ENCODE peak calls at places on chromosomes 1 and 21, in four cellular contexts. V, A, R and K are unnamed samples.

GRCh38 chr1:34759472-34760357 is at the start of gene GJB4:
- DNase-seq in A (no peak), R (no peak), V (no peak), K (no peak)

GRCh38 chr21:34795152-34796141 is 126.7 kb downstream of the CLIC6 start:
- DNase-seq in V (peak; percentile 77), R (no peak), A (peak; percentile 56), K (peak; percentile 93)

GRCh38 chr1:165755393-165756010 is 13.2 kb downstream of the TMCO1 start:
- DNase-seq in R (no peak), A (no peak), V (no peak), K (no peak)

GRCh38 chr1:231808990-231809389 is 182.4 kb downstream of the DISC1 start:
- DNase-seq in V (peak; percentile 33), R (no peak), A (no peak), K (peak; percentile 72)

GRCh38 chr1:228084325-228084724 is 1.8 kb downstream of the ARF1 start:
- DNase-seq in A (peak; percentile 77), V (peak; percentile 84), R (no peak), K (peak; percentile 87)

GRCh38 chr1:45892068-45892785 is 88.8 kb downstream of the MAST2 start:
- DNase-seq in A (peak; percentile 10), V (peak; percentile 94), R (no peak), K (peak; percentile 88)

GRCh38 chr1:101025283-101025679 is 303 bp downstream of the DPH5 start:
- DNase-seq in V (peak; percentile 32), A (no peak), R (peak; percentile 3), K (no peak)

GRCh38 chr1:910311-910880 is 13.3 kb upstream of the SAMD11 start:
- DNase-seq in A (no peak), R (no peak), V (no peak), K (no peak)

GRCh38 chr1:87318806-87319205 is 9.9 kb upstream of the LMO4 start:
- DNase-seq in V (no peak), A (peak; percentile 68), R (no peak), K (no peak)

GRCh38 chr1:37945743-37946702 is 830 bp downstream of the INPP5B start:
- DNase-seq in V (peak; percentile 95), A (no peak), R (no peak), K (peak; percentile 92)

GRCh38 chr1:189929501-189930099 is 548.1 kb downstream of the BRINP3 start:
- DNase-seq in V (no peak), A (no peak), R (no peak), K (no peak)

GRCh38 chr1:91501527-91501859 is 842 bp downstream of the CDC7 start:
- DNase-seq in R (no peak), A (no peak), V (peak; percentile 32), K (no peak)

GRCh38 chr1:9293512-9294439 is 1.1 kb downstream of the SPSB1 start:
- DNase-seq in R (no peak), A (no peak), V (peak; percentile 48), K (peak; percentile 66)

GRCh38 chr1:159188375-159188788 is 16.3 kb upstream of the ACKR1 start:
- DNase-seq in V (peak; percentile 22), R (peak; percentile 85), A (no peak), K (peak; percentile 36)

GRCh38 chr1:235597867-235598553 is 51.6 kb downstream of the GNG4 start:
- DNase-seq in V (peak; percentile 62), R (no peak), A (peak; percentile 15), K (peak; percentile 55)

GRCh38 chr1:113103048-113103447 is 30.1 kb downstream of the LRIG2 start:
- DNase-seq in V (no peak), R (no peak), A (peak; percentile 56), K (no peak)

GRCh38 chr1:202643397-202644218 is 66.6 kb downstream of the SYT2 start:
- DNase-seq in A (no peak), V (no peak), R (no peak), K (peak; percentile 18)

GRCh38 chr1:202852163-202852904 is 36.6 kb downstream of the RABIF start:
- DNase-seq in A (peak; percentile 65), V (peak; percentile 69), R (peak; percentile 21), K (peak; percentile 62)

GRCh38 chr1:183806650-183807049 is 1.7 kb downstream of the RGL1 start:
- DNase-seq in A (no peak), R (no peak), V (no peak), K (peak; percentile 34)

GRCh38 chr1:58883037-58883887 is 99.4 kb upstream of the JUN start:
- DNase-seq in V (peak; percentile 97), R (no peak), A (no peak), K (peak; percentile 88)

GRCh38 chr1:153922076-153922837 is 515 bp downstream of the GATAD2B start:
- DNase-seq in R (no peak), V (no peak), A (peak; percentile 57), K (peak; percentile 14)

GRCh38 chr1:227449727-227450420 is 113.5 kb upstream of the ZNF678 start:
- DNase-seq in V (no peak), R (no peak), A (no peak), K (peak; percentile 77)

GRCh38 chr1:201810466-201811216 is 18.3 kb upstream of the IPO9 start:
- DNase-seq in A (no peak), V (no peak), R (no peak), K (no peak)

GRCh38 chr1:51565009-51565408 is 45.9 kb upstream of the EPS15 start:
- DNase-seq in R (no peak), A (no peak), V (no peak), K (no peak)

GRCh38 chr1:51568231-51568935 is 48.5 kb upstream of the OSBPL9 start:
- DNase-seq in R (no peak), V (no peak), A (peak; percentile 61), K (no peak)

GRCh38 chr1:51567653-51568052 is 48.6 kb upstream of the EPS15 start:
- DNase-seq in R (no peak), A (no peak), V (peak; percentile 89), K (no peak)

GRCh38 chr1:51564124-51564523 is 45.1 kb upstream of the EPS15 start:
- DNase-seq in A (peak; percentile 6), R (no peak), V (peak; percentile 74), K (peak; percentile 55)

DNA sequence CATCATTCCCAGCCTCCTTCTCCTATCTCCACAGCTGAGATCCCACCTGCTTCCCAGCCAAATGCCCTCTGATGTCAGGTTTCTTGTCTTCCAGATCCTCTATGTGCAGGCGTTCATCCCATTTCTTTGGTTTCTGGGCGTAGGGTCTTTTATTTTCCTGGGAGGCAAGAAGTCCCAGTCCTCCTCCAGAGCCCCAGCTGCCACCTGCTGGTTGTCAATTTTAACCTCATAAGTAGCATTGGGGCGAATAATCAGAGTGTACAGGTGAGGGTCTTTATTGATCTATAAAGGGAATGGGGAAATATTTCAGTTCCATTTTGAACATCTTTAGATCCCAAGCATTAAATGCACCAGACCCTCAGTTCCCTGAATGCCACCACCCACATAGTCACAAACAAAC is 47.2 kb upstream of the EPS15 start:
- DNase-seq in R (no peak), A (no peak), V (no peak), K (no peak)
- H3K4me2 ChIP-seq in R (no peak overlapping the region), A (no peak overlapping the region), V (no peak overlapping the region), K (no peak overlapping the region)

GRCh38 chr1:44631647-44632510 is 42.4 kb downstream of the TMEM53 start:
- DNase-seq in R (peak; percentile 80), A (peak; percentile 85), V (peak; percentile 81), K (peak; percentile 91)

GRCh38 chr1:44632511-44633072 is 41.7 kb downstream of the TMEM53 start:
- DNase-seq in A (no peak), R (no peak), V (peak; percentile 32), K (peak; percentile 46)

GRCh38 chr1:44628962-44629756 is 45.1 kb downstream of the TMEM53 start:
- DNase-seq in R (no peak), V (peak; percentile 96), A (no peak), K (peak; percentile 61)

GRCh38 chr1:44630116-44630515 is 44.2 kb downstream of the TMEM53 start:
- DNase-seq in A (no peak), R (no peak), V (peak; percentile 82), K (peak; percentile 46)

GRCh38 chr1:44631333-44631646 is 43.0 kb downstream of the TMEM53 start:
- DNase-seq in A (peak; percentile 77), R (no peak), V (no peak), K (no peak)
- H3K14ac ChIP-seq in A (peak overlapping the region; percentile 78), R (peak overlapping the region; percentile 44), V (peak overlapping the region; percentile 86), K (no peak overlapping the region)

DNA sequence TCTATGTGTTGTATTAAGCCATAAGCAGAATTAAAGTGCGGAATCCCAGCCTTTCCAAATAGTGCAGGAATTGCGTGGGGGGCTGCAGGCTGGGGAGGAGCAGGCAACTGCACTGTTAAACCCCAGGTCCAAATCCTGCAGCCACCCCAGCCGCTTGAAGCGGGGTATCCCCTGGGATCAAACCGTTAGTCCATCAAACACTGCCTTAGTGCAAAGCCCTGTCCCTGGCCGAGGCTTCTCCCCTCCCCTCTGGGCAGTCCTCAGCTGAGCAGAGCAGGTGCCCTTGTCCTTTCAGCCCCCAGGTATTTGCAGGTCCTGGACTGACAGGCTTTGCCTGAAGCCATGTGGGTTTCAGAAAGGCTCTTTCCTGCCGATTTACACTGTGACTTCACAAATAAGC is 390.3 kb downstream of the CAMTA1 start:
- DNase-seq in V (no peak), A (no peak), R (no peak), K (no peak)
- H3K9ac ChIP-seq in V (no peak overlapping the region), A (no peak overlapping the region), R (no peak overlapping the region), K (no peak overlapping the region)

GRCh38 chr1:77951328-77951727 is 27.5 kb downstream of the FUBP1 start:
- DNase-seq in R (no peak), A (no peak), V (no peak), K (no peak)
- H3K4me2 ChIP-seq in R (no peak overlapping the region), A (no peak overlapping the region), V (no peak overlapping the region), K (no peak overlapping the region)

GRCh38 chr1:10685851-10686403 is 110.5 kb downstream of the CASZ1 start:
- DNase-seq in A (no peak), R (no peak), V (peak; percentile 16), K (peak; percentile 65)
- H3K14ac ChIP-seq in A (no peak overlapping the region), R (no peak overlapping the region), V (no peak overlapping the region), K (no peak overlapping the region)

GRCh38 chr1:184941094-184941733 is 33.1 kb downstream of the NIBAN1 start:
- DNase-seq in V (no peak), R (no peak), A (no peak), K (no peak)
- H3K9ac ChIP-seq in V (no peak overlapping the region), R (no peak overlapping the region), A (no peak overlapping the region), K (no peak overlapping the region)